ENCODE peak calls at places on chromosome 16, in seven cellular contexts. One of them, this sample, is unnamed.

GRCh38 chr16:66296591-66296990 is 69.9 kb upstream of the CDH5 start:
- DNase-seq in neural crest cell: no peak
- DNase-seq in body of pancreas: no peak
- DNase-seq in cardiac muscle cell: no peak
- DNase-seq in kidney epithelial cell: no peak
- DNase-seq in Peyer's patch: no peak
- DNase-seq in left kidney: no peak
- DNase-seq in this sample: no peak

GRCh38 chr16:49462989-49463371 is 89.4 kb downstream of the C16orf78 start:
- DNase-seq in neural crest cell: no peak
- DNase-seq in body of pancreas: peak
- DNase-seq in cardiac muscle cell: no peak
- DNase-seq in kidney epithelial cell: no peak
- DNase-seq in Peyer's patch: peak
- DNase-seq in left kidney: peak
- DNase-seq in this sample: no peak

GRCh38 chr16:596736-597060 is 6.8 kb downstream of the RAB40C start:
- DNase-seq in neural crest cell: no peak
- DNase-seq in body of pancreas: peak
- DNase-seq in cardiac muscle cell: no peak
- DNase-seq in kidney epithelial cell: no peak
- DNase-seq in Peyer's patch: no peak
- DNase-seq in left kidney: no peak
- DNase-seq in this sample: no peak

GRCh38 chr16:68289621-68290329 is 21.0 kb downstream of the SLC7A6OS start:
- DNase-seq in neural crest cell: no peak
- DNase-seq in body of pancreas: no peak
- DNase-seq in cardiac muscle cell: peak
- DNase-seq in kidney epithelial cell: no peak
- DNase-seq in Peyer's patch: peak
- DNase-seq in left kidney: no peak
- DNase-seq in this sample: no peak

GRCh38 chr16:47721016-47721673 is 260.0 kb downstream of the PHKB start:
- DNase-seq in neural crest cell: no peak
- DNase-seq in body of pancreas: no peak
- DNase-seq in cardiac muscle cell: no peak
- DNase-seq in kidney epithelial cell: no peak
- DNase-seq in Peyer's patch: no peak
- DNase-seq in left kidney: no peak
- DNase-seq in this sample: no peak

GRCh38 chr16:30380801-30381208 is 1.6 kb downstream of the SEPTIN1 start:
- DNase-seq in neural crest cell: no peak
- DNase-seq in body of pancreas: no peak
- DNase-seq in cardiac muscle cell: no peak
- DNase-seq in kidney epithelial cell: no peak
- DNase-seq in Peyer's patch: no peak
- DNase-seq in left kidney: no peak
- DNase-seq in this sample: no peak

GRCh38 chr16:88423448-88423850 is 29.6 kb upstream of the ZFPM1 start:
- DNase-seq in neural crest cell: no peak
- DNase-seq in body of pancreas: no peak
- DNase-seq in cardiac muscle cell: no peak
- DNase-seq in kidney epithelial cell: no peak
- DNase-seq in Peyer's patch: no peak
- DNase-seq in left kidney: no peak
- DNase-seq in this sample: no peak

GRCh38 chr16:74627506-74628220 is 20.7 kb upstream of the GLG1 start:
- DNase-seq in neural crest cell: no peak
- DNase-seq in body of pancreas: peak
- DNase-seq in cardiac muscle cell: no peak
- DNase-seq in kidney epithelial cell: no peak
- DNase-seq in Peyer's patch: no peak
- DNase-seq in left kidney: peak
- DNase-seq in this sample: peak

GRCh38 chr16:265711-266110 is 10.0 kb downstream of the RGS11 start:
- DNase-seq in neural crest cell: no peak
- DNase-seq in body of pancreas: no peak
- DNase-seq in cardiac muscle cell: no peak
- DNase-seq in kidney epithelial cell: no peak
- DNase-seq in Peyer's patch: no peak
- DNase-seq in left kidney: peak
- DNase-seq in this sample: no peak

GRCh38 chr16:77868478-77868877 is 80.1 kb downstream of the VAT1L start:
- DNase-seq in neural crest cell: no peak
- DNase-seq in body of pancreas: no peak
- DNase-seq in cardiac muscle cell: no peak
- DNase-seq in kidney epithelial cell: no peak
- DNase-seq in Peyer's patch: no peak
- DNase-seq in left kidney: no peak
- DNase-seq in this sample: no peak

GRCh38 chr16:67216612-67217490 is 10.1 kb upstream of the TMEM208 start:
- DNase-seq in neural crest cell: no peak
- DNase-seq in body of pancreas: no peak
- DNase-seq in cardiac muscle cell: peak
- DNase-seq in kidney epithelial cell: no peak
- DNase-seq in Peyer's patch: no peak
- DNase-seq in left kidney: no peak
- DNase-seq in this sample: no peak

GRCh38 chr16:57590654-57591085 is 37.8 kb upstream of the ADGRG1 start:
- DNase-seq in neural crest cell: no peak
- DNase-seq in body of pancreas: no peak
- DNase-seq in cardiac muscle cell: peak
- DNase-seq in kidney epithelial cell: peak
- DNase-seq in Peyer's patch: no peak
- DNase-seq in left kidney: no peak
- DNase-seq in this sample: no peak